ENCODE peak calls at places on chromosomes 16 and 17, in nine cellular contexts. Q, U, O, S, M, R, I, J and X are unnamed samples.

GRCh38 chr16:86961133-86961720 is 356.0 kb downstream of the C16orf95 start:
- DNase-seq in Q (no peak), U (no peak), O (no peak), S (no peak), M (peak; percentile 72), R (peak; percentile 81), I (no peak), J (peak; percentile 66), X (no peak)

GRCh38 chr16:79386299-79386698 is 214.2 kb downstream of the MAF start:
- DNase-seq in Q (no peak), U (no peak), O (no peak), S (no peak), M (no peak), R (no peak), I (no peak), J (no peak), X (no peak)

GRCh38 chr16:20897253-20897896 is 2.8 kb downstream of the DCUN1D3 start:
- DNase-seq in Q (no peak), U (no peak), O (no peak), S (no peak), M (peak; percentile 71), R (no peak), I (no peak), J (no peak), X (peak; percentile 78)

GRCh38 chr16:19997264-19997663 is 76.4 kb downstream of the GPR139 start:
- DNase-seq in Q (no peak), U (no peak), O (no peak), S (no peak), M (no peak), R (no peak), I (no peak), J (no peak), X (no peak)

GRCh38 chr17:80783971-80784370 is 207.7 kb upstream of the CHMP6 start:
- DNase-seq in Q (no peak), U (no peak), O (no peak), S (no peak), M (no peak), R (no peak), I (no peak), J (no peak), X (no peak)

GRCh38 chr17:34246436-34246835 is 8.6 kb upstream of the CCL2 start:
- DNase-seq in Q (no peak), U (no peak), O (no peak), S (no peak), M (no peak), R (no peak), I (no peak), J (no peak), X (no peak)

GRCh38 chr17:36593651-36594316 is 2.1 kb downstream of the DHRS11 start:
- DNase-seq in Q (no peak), U (no peak), O (no peak), S (no peak), M (no peak), R (no peak), I (no peak), J (no peak), X (no peak)

GRCh38 chr17:81910840-81911276 is 341 bp downstream of the PCYT2 start:
- DNase-seq in Q (peak; percentile 46), U (no peak), O (no peak), S (no peak), M (no peak), R (no peak), I (no peak), J (no peak), X (no peak)

GRCh38 chr16:74224828-74225227 is 71.8 kb upstream of the PSMD7 start:
- DNase-seq in Q (no peak), U (no peak), O (no peak), S (no peak), M (peak; percentile 33), R (no peak), I (no peak), J (no peak), X (peak; percentile 12)

GRCh38 chr16:67663151-67663876 is 2.6 kb downstream of the PARD6A start:
- DNase-seq in Q (no peak), U (no peak), O (no peak), S (no peak), M (no peak), R (peak; percentile 80), I (no peak), J (peak; percentile 65), X (no peak)

DNA sequence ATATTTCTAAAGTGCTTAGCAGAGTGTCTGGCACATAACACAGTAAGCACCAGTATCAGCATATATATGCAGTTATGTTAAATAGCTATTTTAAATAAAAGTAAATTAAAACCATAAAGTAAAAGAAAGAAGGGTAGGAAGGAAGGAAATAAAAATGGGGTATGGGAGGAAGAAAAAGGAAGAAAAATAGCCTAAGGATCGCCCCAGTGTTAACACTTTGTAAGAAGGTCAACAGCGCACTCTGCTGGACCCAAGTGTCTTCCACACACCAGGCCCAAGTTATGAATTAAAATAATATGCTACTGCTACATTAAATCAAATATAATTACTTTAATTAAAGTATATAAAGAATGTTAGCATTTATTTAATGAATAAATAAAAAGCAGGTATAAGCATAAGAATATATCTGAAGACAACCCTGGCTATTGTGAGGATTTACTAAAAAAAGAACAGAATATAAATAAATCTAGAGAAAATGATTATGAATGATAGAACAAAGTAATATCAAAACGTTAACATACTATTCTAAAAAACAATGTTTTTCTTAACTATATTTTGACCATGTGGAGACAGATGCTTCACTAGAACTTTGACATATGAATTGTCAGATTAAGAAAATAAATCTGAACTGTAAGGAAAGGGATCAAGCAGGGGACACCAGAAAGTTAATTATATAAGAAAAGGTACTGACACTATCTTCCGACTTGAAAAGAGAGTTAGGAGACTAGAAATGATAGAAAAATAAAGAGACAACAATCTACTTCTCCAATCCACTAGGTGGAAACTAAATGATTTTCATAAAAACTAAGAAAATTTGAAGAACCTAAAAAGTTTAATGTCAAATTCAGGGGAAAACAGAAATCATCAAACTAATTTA is 25.9 kb downstream of the BRIP1 start:
- DNase-seq in Q (peak; percentile 16), U (peak; percentile 41), O (peak; percentile 40), S (peak; percentile 35), M (peak; percentile 81), R (no peak), I (peak; percentile 24), J (peak; percentile 58), X (peak; percentile 37)
- TF ChIP-seq CTCF in Q (peak; percentile 20), U (peak; percentile 70), O (peak; percentile 65), S (peak; percentile 37), M (peak; percentile 94), R (peak; percentile 58), I (peak; percentile 81), J (peak; percentile 67), X (peak; percentile 83)

DNA sequence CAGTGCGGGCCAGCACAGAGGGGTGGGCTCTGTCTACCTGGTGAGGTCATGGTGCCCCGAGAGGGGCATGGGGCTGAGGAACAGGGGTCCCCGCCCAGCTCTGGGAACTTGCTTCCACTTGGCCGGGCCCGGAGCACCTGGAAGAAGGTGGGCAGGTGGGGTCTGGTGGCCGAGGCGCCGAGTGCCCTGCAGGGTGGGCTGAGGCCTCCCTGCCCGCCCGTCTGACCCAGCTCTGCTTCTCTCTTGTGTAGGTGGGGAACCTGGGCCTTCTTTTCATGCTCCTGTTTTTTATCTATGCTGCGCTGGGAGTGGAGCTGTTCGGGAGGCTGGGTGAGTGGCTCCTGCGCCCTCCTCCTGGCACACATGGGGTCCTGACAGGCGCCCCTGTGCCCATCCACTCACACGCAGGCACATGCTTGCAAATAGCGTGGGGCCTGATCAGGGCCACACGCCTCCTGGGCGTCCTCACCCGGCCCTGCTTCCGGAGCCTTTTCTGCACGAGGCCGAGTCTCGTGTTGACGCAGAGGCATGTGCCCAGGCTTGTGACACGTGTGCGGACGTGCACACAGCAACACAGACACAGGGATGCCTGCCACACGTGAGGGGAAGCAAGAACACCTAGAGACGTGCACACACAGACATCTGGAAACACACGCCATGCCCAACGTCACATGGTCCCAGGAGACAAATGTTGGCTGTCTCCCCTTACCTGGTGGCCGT is 8.2 kb downstream of the TPSG1 start:
- DNase-seq in Q (no peak), U (no peak), O (no peak), S (no peak), M (no peak), R (no peak), I (no peak), J (no peak), X (no peak)
- TF ChIP-seq CTCF in Q (no peak), U (no peak), O (no peak), S (no peak), M (no peak), R (no peak), I (no peak), J (no peak), X (no peak)

DNA sequence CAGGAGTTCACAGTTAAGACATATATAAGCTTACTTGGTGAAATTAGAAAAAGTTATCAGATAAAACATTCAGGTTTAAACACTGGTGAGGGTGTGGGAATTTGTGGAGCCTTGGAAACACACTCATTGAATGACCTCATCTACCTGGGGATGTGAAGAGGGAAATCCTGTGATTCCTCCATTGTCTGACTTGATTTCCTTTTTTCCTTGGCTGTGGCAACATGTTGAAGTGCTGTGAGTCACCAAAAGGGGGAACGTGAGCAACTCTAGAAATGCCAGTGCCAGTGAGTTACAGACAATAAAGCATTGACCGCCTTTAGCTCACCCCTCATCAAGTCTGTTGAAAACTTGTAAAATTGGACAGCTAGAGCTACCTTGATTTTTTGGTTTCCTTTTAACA is 1.8 kb downstream of the HMOX2 start:
- DNase-seq in Q (no peak), U (no peak), O (no peak), S (no peak), M (peak; percentile 61), R (no peak), I (no peak), J (no peak), X (peak; percentile 93)
- TF ChIP-seq CTCF in Q (no peak), U (no peak), O (no peak), S (no peak), M (peak; percentile 37), R (no peak), I (peak; percentile 18), J (no peak), X (no peak)

GRCh38 chr17:43845772-43846171 is 1.2 kb upstream of the CD300LG start:
- DNase-seq in Q (no peak), U (no peak), O (no peak), S (no peak), M (no peak), R (no peak), I (no peak), J (no peak), X (no peak)

GRCh38 chr17:43839670-43840101 is 6.7 kb upstream of the MPP3 start:
- DNase-seq in Q (no peak), U (no peak), O (no peak), S (no peak), M (no peak), R (no peak), I (no peak), J (peak; percentile 73), X (peak; percentile 57)

GRCh38 chr17:43844241-43844640 is 2.7 kb upstream of the CD300LG start:
- DNase-seq in Q (no peak), U (no peak), O (no peak), S (no peak), M (no peak), R (no peak), I (no peak), J (no peak), X (no peak)

GRCh38 chr17:43842975-43843325 is 4.0 kb upstream of the CD300LG start:
- DNase-seq in Q (no peak), U (no peak), O (no peak), S (no peak), M (no peak), R (no peak), I (no peak), J (no peak), X (no peak)

DNA sequence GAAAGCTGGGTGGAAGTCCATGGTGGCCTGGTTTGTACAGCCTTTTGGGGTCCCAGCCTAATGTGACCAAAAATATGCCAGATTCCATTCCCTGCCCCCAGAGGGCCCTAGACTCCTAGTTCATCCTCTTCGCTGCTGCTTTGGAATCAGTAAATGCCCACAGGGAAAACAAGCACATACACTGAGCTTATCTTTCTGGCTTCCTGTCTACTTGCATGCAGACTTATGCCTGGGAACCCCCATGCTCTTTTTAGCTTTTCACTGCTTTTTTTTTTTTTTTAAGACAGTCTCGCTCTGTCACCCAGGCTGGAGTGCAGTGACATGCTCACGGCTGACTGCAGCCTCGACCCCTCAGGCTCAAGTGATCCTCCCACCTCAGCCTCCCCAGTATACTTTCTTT is 6.2 kb upstream of the CD300LG start:
- DNase-seq in Q (no peak), U (no peak), O (no peak), S (no peak), M (peak; percentile 16), R (no peak), I (no peak), J (peak; percentile 49), X (no peak)
- TF ChIP-seq CTCF in Q (no peak), U (no peak), O (no peak), S (no peak), M (peak; percentile 24), R (peak; percentile 21), I (peak; percentile 26), J (peak; percentile 67), X (no peak)